ENCODE peak calls at places on chromosomes 2 and 18, in six cellular contexts. N is NCI-H748 treated with DMSO at 0.1 percent for 48 hours, J is LoVo, D is uterus, Z is fibroblast of pulmonary artery, B is IMR-90. T is an unnamed sample.
A peak's percentile ranks its signal among the peaks of the same experiment; 100 is the strongest.

GRCh38 chr2:105598404-105598803 is 146.3 kb upstream of the NCK2 start:
- DNase-seq in N (no peak), J (no peak), D (no peak), Z (no peak), B (no peak), T (no peak)

GRCh38 chr2:180291552-180292421 is 284.7 kb upstream of the CWC22 start:
- DNase-seq in N (no peak), J (no peak), D (no peak), Z (peak; percentile 11), B (peak; percentile 77), T (no peak)

GRCh38 chr18:80023173-80023572 is 11.1 kb upstream of the RBFA start:
- DNase-seq in N (no peak), J (no peak), D (no peak), Z (peak; percentile 6), B (no peak), T (no peak)

GRCh38 chr2:70923378-70924015 is 12.2 kb upstream of the ATP6V1B1 start:
- DNase-seq in N (no peak), J (no peak), D (no peak), Z (no peak), B (no peak), T (no peak)

GRCh38 chr18:36296591-36297418 is 708 bp upstream of the FHOD3 start:
- DNase-seq in N (peak; percentile 83), J (peak; percentile 68), D (peak; percentile 37), Z (peak; percentile 87), B (peak; percentile 77), T (peak; percentile 91)

GRCh38 chr2:227404575-227404974 is 16.8 kb upstream of the SCYGR1 start:
- DNase-seq in N (no peak), J (no peak), D (no peak), Z (no peak), B (no peak), T (no peak)

GRCh38 chr2:233098615-233099014 is 38.5 kb downstream of the INPP5D start:
- DNase-seq in N (no peak), J (peak; percentile 4), D (no peak), Z (peak; percentile 15), B (peak; percentile 5), T (no peak)

GRCh38 chr2:144517825-144518699 is 1.9 kb downstream of the ZEB2 start:
- DNase-seq in N (no peak), J (no peak), D (no peak), Z (no peak), B (no peak), T (no peak)

GRCh38 chr18:75554112-75554511 is 126.6 kb upstream of the SMIM21 start:
- DNase-seq in N (no peak), J (no peak), D (no peak), Z (no peak), B (no peak), T (no peak)

GRCh38 chr2:120606280-120606679 is 129.4 kb upstream of the GLI2 start:
- DNase-seq in N (no peak), J (no peak), D (no peak), Z (no peak), B (no peak), T (peak; percentile 28)